ENCODE peak calls at places on chromosome 2, in eight cellular contexts. A is amniotic stem cell, B is GM23338, U is COLO829, D is cardiac muscle cell, K is BE2C, S is pancreas, T is GM12865. H is an unnamed sample.

GRCh38 chr2:80496770-80497169 is 192.2 kb upstream of the LRRTM1 start:
- DNase-seq in T (no peak), D (peak), B (no peak), A (peak), S (no peak), U (peak), K (no peak), H (no peak)

GRCh38 chr2:108927936-108928659 is 60.9 kb downstream of the EDAR start:
- DNase-seq in B (peak), D (peak), A (peak), K (peak), U (peak), S (no peak), T (peak), H (no peak)

GRCh38 chr2:188291142-188291616 is 495 bp upstream of the GULP1 start:
- DNase-seq in S (no peak), B (no peak), T (no peak), A (no peak), D (peak), U (no peak), K (peak), H (no peak)

GRCh38 chr2:238269741-238270140 is 18.7 kb downstream of the PER2 start:
- DNase-seq in B (no peak), D (no peak), A (no peak), S (no peak), K (no peak), T (no peak), U (no peak), H (no peak)

GRCh38 chr2:28004086-28004485 is 113.6 kb downstream of the BABAM2 start:
- DNase-seq in B (no peak), A (peak), U (no peak), S (no peak), D (peak), K (no peak), T (no peak), H (no peak)

GRCh38 chr2:240147911-240148587 is 7.6 kb upstream of the OTOS start:
- DNase-seq in D (no peak), B (no peak), U (no peak), T (no peak), K (no peak), A (no peak), S (no peak), H (no peak)

GRCh38 chr2:204177977-204178522 is 241.5 kb downstream of the ICOS start:
- DNase-seq in K (peak), A (no peak), T (peak), U (peak), B (peak), S (peak), D (peak), H (no peak)

GRCh38 chr2:143901185-143901842 is 618.6 kb downstream of the ZEB2 start:
- DNase-seq in K (no peak), U (no peak), A (peak), S (no peak), B (no peak), T (peak), D (peak), H (no peak)

GRCh38 chr2:173240083-173240482 is 114.6 kb upstream of the CDCA7 start:
- DNase-seq in D (no peak), K (no peak), A (no peak), B (no peak), U (no peak), T (peak), S (no peak), H (no peak)

GRCh38 chr2:154599189-154599588 is 99.3 kb upstream of the KCNJ3 start:
- DNase-seq in S (no peak), K (no peak), U (no peak), D (no peak), A (no peak), B (no peak), T (no peak), H (no peak)

GRCh38 chr2:202632682-202633081 is 2.1 kb upstream of the FAM117B start:
- DNase-seq in A (no peak), U (no peak), D (peak), K (peak), B (no peak), T (no peak), S (peak), H (no peak)

GRCh38 chr2:11566383-11566782 is 32.5 kb downstream of the GREB1 start:
- DNase-seq in U (no peak), B (no peak), K (no peak), S (no peak), D (no peak), T (no peak), A (no peak), H (no peak)